ENCODE peak calls at places on chromosome 12, in seven cellular contexts. U is fibroblast of lung; M is GM23338; S is heart right ventricle; H is CD8-positive, alpha-beta memory T cell; J is HL-60; W is bronchial epithelial cell. A is an unnamed sample.

GRCh38 chr12:42689699-42690098 is 100.2 kb upstream of the PRICKLE1 start:
- DNase-seq in U (no peak), M (no peak), S (no peak), H (no peak), J (no peak), W (no peak), A (no peak)

GRCh38 chr12:23361971-23362370 is 587.5 kb downstream of the SOX5 start:
- DNase-seq in U (no peak), M (peak; percentile 41), S (no peak), H (no peak), J (no peak), W (no peak), A (no peak)

GRCh38 chr12:51033457-51034089 is 7.4 kb upstream of the SLC11A2 start:
- DNase-seq in U (no peak), M (no peak), S (no peak), H (no peak), J (no peak), W (no peak), A (no peak)

GRCh38 chr12:107515446-107515958 is 170.1 kb upstream of the PWP1 start:
- DNase-seq in U (peak; percentile 99), M (peak; percentile 22), S (peak; percentile 51), H (no peak), J (peak; percentile 48), W (peak; percentile 100), A (peak; percentile 89)

GRCh38 chr12:130463259-130463658 is 125.6 kb downstream of the PIWIL1 start:
- DNase-seq in U (no peak), M (no peak), S (no peak), H (no peak), J (no peak), W (no peak), A (no peak)

GRCh38 chr12:114013601-114014345 is 47.6 kb upstream of the RBM19 start:
- DNase-seq in U (peak; percentile 5), M (peak; percentile 86), S (peak; percentile 6), H (no peak), J (no peak), W (no peak), A (no peak)

GRCh38 chr12:23055004-23055403 is 430.0 kb downstream of the ETNK1 start:
- DNase-seq in U (peak; percentile 15), M (peak; percentile 80), S (no peak), H (no peak), J (peak; percentile 4), W (peak; percentile 48), A (no peak)

GRCh38 chr12:120439646-120440247 is 1.8 kb downstream of the COX6A1 start:
- DNase-seq in U (peak; percentile 51), M (peak; percentile 91), S (peak; percentile 55), H (peak; percentile 84), J (peak; percentile 65), W (peak; percentile 55), A (no peak)

GRCh38 chr12:112664569-112664968 is 127.0 kb upstream of the RPH3A start:
- DNase-seq in U (peak; percentile 3), M (peak; percentile 64), S (no peak), H (no peak), J (no peak), W (no peak), A (no peak)

GRCh38 chr12:5996459-5996858 is 51.4 kb upstream of the ANO2 start:
- DNase-seq in U (no peak), M (no peak), S (no peak), H (no peak), J (no peak), W (peak; percentile 48), A (no peak)

GRCh38 chr12:125013816-125014442 is 20.5 kb downstream of the BRI3BP start:
- DNase-seq in U (no peak), M (peak; percentile 33), S (no peak), H (no peak), J (no peak), W (no peak), A (no peak)

GRCh38 chr12:6871052-6871957 is 1.8 kb downstream of the SPSB2 start:
- DNase-seq in U (peak; percentile 23), M (peak; percentile 36), S (no peak), H (no peak), J (peak; percentile 54), W (peak; percentile 76), A (no peak)

GRCh38 chr12:32331133-32331532 is 68.2 kb upstream of the FGD4 start:
- DNase-seq in U (peak; percentile 20), M (peak; percentile 28), S (no peak), H (no peak), J (no peak), W (peak; percentile 85), A (no peak)

GRCh38 chr12:14473707-14474287 is 93.9 kb downstream of the PLBD1 start:
- DNase-seq in U (peak; percentile 30), M (peak; percentile 20), S (no peak), H (no peak), J (no peak), W (peak; percentile 22), A (no peak)

GRCh38 chr12:44000309-44000952 is 164.6 kb downstream of the TMEM117 start:
- DNase-seq in U (peak; percentile 25), M (peak; percentile 89), S (no peak), H (peak; percentile 44), J (peak; percentile 34), W (peak; percentile 78), A (no peak)

GRCh38 chr12:10618338-10618987 is 5.1 kb upstream of the MAGOHB start:
- DNase-seq in U (peak; percentile 89), M (no peak), S (no peak), H (no peak), J (no peak), W (peak; percentile 93), A (no peak)

GRCh38 chr12:34209259-34209835 is 187.1 kb downstream of the ALG10 start:
- DNase-seq in U (no peak), M (no peak), S (no peak), H (no peak), J (no peak), W (no peak), A (no peak)

GRCh38 chr12:46657416-46658411 is 168.1 kb downstream of the SLC38A4 start:
- DNase-seq in U (peak; percentile 44), M (no peak), S (no peak), H (no peak), J (no peak), W (peak; percentile 34), A (no peak)

GRCh38 chr12:104602901-104603300 is 146.2 kb downstream of the CHST11 start:
- DNase-seq in U (peak; percentile 25), M (no peak), S (no peak), H (no peak), J (no peak), W (peak; percentile 95), A (no peak)

GRCh38 chr12:113103756-113104450 is 31.7 kb downstream of the RASAL1 start:
- DNase-seq in U (no peak), M (peak; percentile 89), S (no peak), H (peak; percentile 75), J (no peak), W (peak; percentile 5), A (no peak)

GRCh38 chr12:130186631-130187269 is 24.5 kb downstream of the FZD10 start:
- DNase-seq in U (peak; percentile 2), M (no peak), S (no peak), H (no peak), J (no peak), W (peak; percentile 90), A (no peak)

GRCh38 chr12:6507102-6507998 is 13.4 kb downstream of the NCAPD2 start:
- DNase-seq in U (peak; percentile 52), M (peak; percentile 58), S (no peak), H (no peak), J (no peak), W (peak; percentile 53), A (no peak)

GRCh38 chr12:116358850-116359761 is 81.6 kb upstream of the MED13L start:
- DNase-seq in U (peak; percentile 97), M (peak; percentile 88), S (peak; percentile 93), H (peak; percentile 82), J (peak; percentile 71), W (peak; percentile 74), A (peak; percentile 95)
- H3K4me3 ChIP-seq in U (peak overlapping the region; percentile 33), M (peak overlapping the region; percentile 2), S (peak overlapping the region; percentile 22), H (peak overlapping the region; percentile 48), J (no peak overlapping the region), W (no peak overlapping the region), A (no peak overlapping the region)

GRCh38 chr12:67067453-67068203 is 201.5 kb upstream of the CAND1 start:
- DNase-seq in U (no peak), M (peak; percentile 15), S (no peak), H (no peak), J (no peak), W (peak; percentile 72), A (no peak)

GRCh38 chr12:67068204-67068731 is 200.9 kb upstream of the CAND1 start:
- DNase-seq in U (no peak), M (peak; percentile 76), S (no peak), H (no peak), J (no peak), W (no peak), A (no peak)

GRCh38 chr12:67069451-67070306 is 199.5 kb upstream of the CAND1 start:
- DNase-seq in U (peak; percentile 39), M (peak; percentile 87), S (no peak), H (peak; percentile 54), J (peak; percentile 15), W (peak; percentile 49), A (no peak)

GRCh38 chr12:67070307-67070600 is 198.9 kb upstream of the CAND1 start:
- DNase-seq in U (no peak), M (no peak), S (no peak), H (no peak), J (no peak), W (no peak), A (no peak)

GRCh38 chr12:67068773-67069450 is 200.2 kb upstream of the CAND1 start:
- DNase-seq in U (peak; percentile 59), M (peak; percentile 74), S (no peak), H (peak; percentile 52), J (peak; percentile 9), W (peak; percentile 56), A (no peak)
- H3K4me3 ChIP-seq in U (peak overlapping the region; percentile 56), M (peak overlapping the region; percentile 86), S (peak overlapping the region; percentile 61), H (no peak overlapping the region), J (peak overlapping the region; percentile 45), W (peak overlapping the region; percentile 58), A (peak overlapping the region; percentile 49)

DNA sequence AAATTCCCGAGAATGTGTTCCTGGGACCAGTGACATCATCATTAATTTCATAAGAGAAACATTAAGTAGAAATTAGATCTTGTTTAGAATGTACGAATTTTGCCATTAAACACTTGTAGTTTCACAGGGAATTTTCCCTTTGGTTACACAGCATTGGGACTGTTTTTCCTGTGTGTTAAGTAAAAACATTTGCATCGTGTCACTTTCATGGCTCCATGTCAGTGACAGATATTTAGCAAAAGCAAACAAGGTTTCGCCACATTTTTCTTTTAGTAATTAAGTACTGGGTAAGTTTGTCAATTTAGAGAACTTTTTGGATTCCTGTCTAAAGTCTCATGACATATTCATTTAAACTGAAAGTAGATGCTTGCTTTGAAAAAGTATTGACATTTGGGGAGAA is 45.5 kb upstream of the OVCH1 start:
- DNase-seq in U (no peak), M (no peak), S (no peak), H (no peak), J (no peak), W (no peak), A (no peak)
- H3K4me3 ChIP-seq in U (peak overlapping the region; percentile 17), M (no peak overlapping the region), S (peak overlapping the region; percentile 2), H (no peak overlapping the region), J (no peak overlapping the region), W (no peak overlapping the region), A (no peak overlapping the region)

DNA sequence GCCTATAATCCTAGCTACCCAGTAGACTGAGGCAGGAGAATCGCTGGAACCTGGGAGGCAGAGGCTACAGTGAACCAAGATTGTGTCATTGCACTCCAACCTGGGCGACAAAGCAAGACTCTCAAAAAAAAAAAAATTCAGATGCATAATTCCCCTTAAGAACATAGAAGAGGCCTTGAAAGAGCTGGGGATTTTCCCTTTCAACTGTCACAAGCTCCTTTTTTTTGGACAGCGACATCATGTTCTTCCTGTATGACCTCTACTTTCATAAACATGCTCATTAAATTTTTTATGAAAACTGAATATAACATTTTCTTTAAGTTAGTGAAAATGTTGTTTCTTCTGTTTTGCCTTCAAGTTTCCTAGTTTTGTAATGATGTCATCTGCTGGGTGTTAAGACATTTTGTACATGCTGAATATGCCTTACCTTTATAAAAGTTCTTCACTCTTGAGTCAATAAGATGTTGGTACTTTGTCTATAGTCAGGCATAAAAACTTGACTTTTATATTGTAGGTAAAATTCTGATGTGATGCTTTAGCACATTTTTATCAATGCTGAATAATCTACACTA is 76.0 kb downstream of the PTHLH start:
- DNase-seq in U (no peak), M (no peak), S (no peak), H (no peak), J (no peak), W (no peak), A (no peak)
- H3K4me3 ChIP-seq in U (no peak overlapping the region), M (no peak overlapping the region), S (no peak overlapping the region), H (no peak overlapping the region), J (no peak overlapping the region), W (no peak overlapping the region), A (no peak overlapping the region)

A was measured in tibial artery.